ENCODE peak calls at places on chromosomes 12 and 14, in nine cellular contexts. R, E, D, T, H, I, O, K and C are unnamed samples.

GRCh38 chr12:124018526-124018925 is 45.5 kb downstream of the ZNF664 start:
- DNase-seq in R (no peak), E (no peak), D (no peak), T (no peak), H (no peak), I (no peak), O (no peak), K (no peak), C (no peak)

GRCh38 chr14:59333235-59333634 is 131.9 kb downstream of the GPR135 start:
- DNase-seq in R (no peak), E (no peak), D (no peak), T (no peak), H (no peak), I (no peak), O (no peak), K (no peak), C (no peak)

GRCh38 chr12:26204612-26205289 is 9.4 kb downstream of the SSPN start:
- DNase-seq in R (no peak), E (no peak), D (peak; percentile 39), T (no peak), H (no peak), I (no peak), O (no peak), K (no peak), C (no peak)

GRCh38 chr14:95258754-95259593 is 60.7 kb downstream of the CLMN start:
- DNase-seq in R (no peak), E (no peak), D (no peak), T (no peak), H (no peak), I (no peak), O (no peak), K (no peak), C (no peak)

GRCh38 chr12:123828120-123828519 is 66.0 kb downstream of the DNAH10 start:
- DNase-seq in R (no peak), E (no peak), D (no peak), T (no peak), H (no peak), I (no peak), O (no peak), K (no peak), C (no peak)

GRCh38 chr14:30214456-30215090 is 286.9 kb upstream of the PRKD1 start:
- DNase-seq in R (peak; percentile 27), E (peak; percentile 78), D (peak; percentile 85), T (peak; percentile 58), H (no peak), I (peak; percentile 25), O (peak; percentile 9), K (no peak), C (no peak)

GRCh38 chr12:45648070-45648469 is 81.4 kb upstream of the ARID2 start:
- DNase-seq in R (no peak), E (no peak), D (no peak), T (no peak), H (no peak), I (no peak), O (no peak), K (no peak), C (no peak)

GRCh38 chr14:102907303-102907844 is 15.1 kb upstream of the AMN start:
- DNase-seq in R (no peak), E (no peak), D (no peak), T (no peak), H (no peak), I (no peak), O (no peak), K (no peak), C (no peak)

GRCh38 chr14:95346820-95347219 is 27.1 kb upstream of the CLMN start:
- DNase-seq in R (no peak), E (no peak), D (no peak), T (peak; percentile 26), H (no peak), I (no peak), O (peak; percentile 73), K (no peak), C (no peak)

GRCh38 chr12:124914392-124915248 is at the start of gene UBC:
- DNase-seq in R (peak; percentile 95), E (no peak), D (peak; percentile 93), T (peak; percentile 94), H (peak; percentile 89), I (no peak), O (peak; percentile 94), K (peak; percentile 96), C (peak; percentile 79)

GRCh38 chr14:23577710-23578392 is 739 bp downstream of the JPH4 start:
- DNase-seq in R (no peak), E (peak; percentile 73), D (no peak), T (no peak), H (no peak), I (no peak), O (no peak), K (no peak), C (no peak)

GRCh38 chr12:93788853-93789252 is 111.7 kb downstream of the CRADD start:
- DNase-seq in R (no peak), E (no peak), D (no peak), T (no peak), H (no peak), I (no peak), O (no peak), K (no peak), C (no peak)

GRCh38 chr14:50875359-50876090 is 3.7 kb downstream of the ABHD12B start:
- DNase-seq in R (peak; percentile 79), E (no peak), D (peak; percentile 64), T (no peak), H (peak; percentile 12), I (no peak), O (peak; percentile 31), K (peak; percentile 40), C (peak; percentile 18)

GRCh38 chr14:104294983-104295680 is 156.7 kb downstream of the KIF26A start:
- DNase-seq in R (no peak), E (no peak), D (no peak), T (no peak), H (no peak), I (no peak), O (no peak), K (no peak), C (no peak)

GRCh38 chr12:52580496-52580895 is 6.9 kb upstream of the KRT74 start:
- DNase-seq in R (no peak), E (peak; percentile 25), D (no peak), T (no peak), H (no peak), I (no peak), O (no peak), K (no peak), C (no peak)

GRCh38 chr14:85587152-85587697 is 57.3 kb downstream of the FLRT2 start:
- DNase-seq in R (no peak), E (no peak), D (peak; percentile 47), T (no peak), H (no peak), I (no peak), O (no peak), K (no peak), C (no peak)

GRCh38 chr14:105411985-105412767 is 7.5 kb upstream of the MTA1 start:
- DNase-seq in R (no peak), E (no peak), D (no peak), T (no peak), H (no peak), I (no peak), O (no peak), K (no peak), C (no peak)